ENCODE peak calls at places on chromosomes 1 and 21, in seven cellular contexts. One of them, this sample, is unnamed.
A peak's percentile ranks its signal among the peaks of the same experiment; 100 is the strongest.

GRCh38 chr1:14945132-14946010 is 208.2 kb upstream of the TMEM51 start:
- DNase-seq in HFF-Myc: peak; percentile 67
- DNase-seq in D341Med: no peak
- DNase-seq in chondrocyte: no peak
- DNase-seq in IMR-90: peak; percentile 90
- DNase-seq in ACHN: peak; percentile 29
- DNase-seq in fibroblast of the aortic adventitia: peak; percentile 92
- DNase-seq in this sample: no peak

GRCh38 chr1:3577711-3578432 is 33.4 kb downstream of the MEGF6 start:
- DNase-seq in D341Med: no peak
- DNase-seq in IMR-90: peak; percentile 18
- DNase-seq in fibroblast of the aortic adventitia: no peak
- DNase-seq in ACHN: no peak
- DNase-seq in HFF-Myc: no peak
- DNase-seq in chondrocyte: no peak
- DNase-seq in this sample: no peak

GRCh38 chr1:160544647-160545046 is 21.6 kb upstream of the SLAMF6 start:
- DNase-seq in fibroblast of the aortic adventitia: peak; percentile 5
- DNase-seq in ACHN: peak; percentile 43
- DNase-seq in D341Med: no peak
- DNase-seq in IMR-90: peak; percentile 10
- DNase-seq in chondrocyte: no peak
- DNase-seq in HFF-Myc: no peak
- DNase-seq in this sample: no peak

GRCh38 chr1:225911207-225912130 is 12.6 kb downstream of the PYCR2 start:
- DNase-seq in D341Med: peak; percentile 82
- DNase-seq in ACHN: no peak
- DNase-seq in HFF-Myc: no peak
- DNase-seq in IMR-90: peak; percentile 17
- DNase-seq in chondrocyte: peak; percentile 72
- DNase-seq in fibroblast of the aortic adventitia: peak; percentile 49
- DNase-seq in this sample: no peak

GRCh38 chr1:36884029-36884701 is 150.2 kb downstream of the GRIK3 start:
- DNase-seq in HFF-Myc: no peak
- DNase-seq in ACHN: no peak
- DNase-seq in IMR-90: no peak
- DNase-seq in chondrocyte: no peak
- DNase-seq in fibroblast of the aortic adventitia: no peak
- DNase-seq in D341Med: peak; percentile 5
- DNase-seq in this sample: no peak

GRCh38 chr1:246925997-246926626 is 5.6 kb downstream of the AHCTF1 start:
- DNase-seq in D341Med: no peak
- DNase-seq in HFF-Myc: no peak
- DNase-seq in chondrocyte: no peak
- DNase-seq in IMR-90: no peak
- DNase-seq in fibroblast of the aortic adventitia: no peak
- DNase-seq in ACHN: no peak
- DNase-seq in this sample: no peak

GRCh38 chr21:37219766-37220432 is 47.2 kb downstream of the VPS26C start:
- DNase-seq in ACHN: no peak
- DNase-seq in IMR-90: no peak
- DNase-seq in D341Med: no peak
- DNase-seq in HFF-Myc: no peak
- DNase-seq in fibroblast of the aortic adventitia: peak; percentile 6
- DNase-seq in chondrocyte: no peak
- DNase-seq in this sample: no peak

GRCh38 chr1:3712573-3713535 is 39.4 kb upstream of the CCDC27 start:
- DNase-seq in IMR-90: no peak
- DNase-seq in D341Med: no peak
- DNase-seq in fibroblast of the aortic adventitia: no peak
- DNase-seq in HFF-Myc: no peak
- DNase-seq in chondrocyte: no peak
- DNase-seq in ACHN: no peak
- DNase-seq in this sample: no peak

GRCh38 chr1:63323866-63324778 is 1.8 kb downstream of the FOXD3 start:
- DNase-seq in chondrocyte: no peak
- DNase-seq in IMR-90: no peak
- DNase-seq in fibroblast of the aortic adventitia: no peak
- DNase-seq in ACHN: no peak
- DNase-seq in D341Med: peak; percentile 73
- DNase-seq in HFF-Myc: no peak
- DNase-seq in this sample: no peak

GRCh38 chr1:80657048-80657653 is 1143.6 kb upstream of the ADGRL2 start:
- DNase-seq in fibroblast of the aortic adventitia: no peak
- DNase-seq in D341Med: no peak
- DNase-seq in HFF-Myc: no peak
- DNase-seq in ACHN: peak; percentile 15
- DNase-seq in chondrocyte: no peak
- DNase-seq in IMR-90: no peak
- DNase-seq in this sample: no peak

GRCh38 chr1:6459850-6460265 is 6.1 kb downstream of the TNFRSF25 start:
- DNase-seq in chondrocyte: peak; percentile 72
- DNase-seq in ACHN: no peak
- DNase-seq in HFF-Myc: no peak
- DNase-seq in D341Med: no peak
- DNase-seq in IMR-90: no peak
- DNase-seq in fibroblast of the aortic adventitia: no peak
- DNase-seq in this sample: no peak

GRCh38 chr1:158007180-158007579 is 13.7 kb downstream of the KIRREL1 start:
- DNase-seq in D341Med: no peak
- DNase-seq in fibroblast of the aortic adventitia: no peak
- DNase-seq in IMR-90: no peak
- DNase-seq in chondrocyte: no peak
- DNase-seq in HFF-Myc: no peak
- DNase-seq in ACHN: no peak
- DNase-seq in this sample: no peak

GRCh38 chr1:160636547-160636946 is 10.3 kb downstream of the SLAMF1 start:
- DNase-seq in fibroblast of the aortic adventitia: no peak
- DNase-seq in ACHN: no peak
- DNase-seq in D341Med: no peak
- DNase-seq in IMR-90: no peak
- DNase-seq in chondrocyte: no peak
- DNase-seq in HFF-Myc: no peak
- DNase-seq in this sample: no peak

GRCh38 chr21:46229133-46229922 is 754 bp upstream of the LSS start:
- DNase-seq in chondrocyte: no peak
- DNase-seq in fibroblast of the aortic adventitia: no peak
- DNase-seq in ACHN: peak; percentile 18
- DNase-seq in IMR-90: no peak
- DNase-seq in D341Med: peak; percentile 86
- DNase-seq in HFF-Myc: no peak
- DNase-seq in this sample: no peak

GRCh38 chr1:39926343-39926769 is 24.6 kb upstream of the MYCL start:
- DNase-seq in HFF-Myc: no peak
- DNase-seq in chondrocyte: no peak
- DNase-seq in D341Med: no peak
- DNase-seq in fibroblast of the aortic adventitia: peak; percentile 18
- DNase-seq in IMR-90: peak; percentile 40
- DNase-seq in ACHN: no peak
- DNase-seq in this sample: no peak

GRCh38 chr1:177286396-177286795 is 115.6 kb downstream of the BRINP2 start:
- DNase-seq in ACHN: no peak
- DNase-seq in IMR-90: peak; percentile 53
- DNase-seq in fibroblast of the aortic adventitia: peak; percentile 52
- DNase-seq in D341Med: no peak
- DNase-seq in HFF-Myc: no peak
- DNase-seq in chondrocyte: no peak
- DNase-seq in this sample: no peak

GRCh38 chr1:184296466-184297243 is 90.2 kb upstream of the C1orf21 start:
- DNase-seq in HFF-Myc: peak; percentile 88
- DNase-seq in D341Med: peak; percentile 72
- DNase-seq in chondrocyte: no peak
- DNase-seq in ACHN: no peak
- DNase-seq in fibroblast of the aortic adventitia: peak; percentile 100
- DNase-seq in IMR-90: peak; percentile 91
- DNase-seq in this sample: peak; percentile 35

GRCh38 chr1:157334041-157334440 is 195.8 kb upstream of the ETV3 start:
- DNase-seq in ACHN: no peak
- DNase-seq in HFF-Myc: no peak
- DNase-seq in IMR-90: no peak
- DNase-seq in chondrocyte: no peak
- DNase-seq in D341Med: no peak
- DNase-seq in fibroblast of the aortic adventitia: no peak
- DNase-seq in this sample: no peak

GRCh38 chr1:244196890-244197289 is 145.8 kb downstream of the ZBTB18 start:
- DNase-seq in chondrocyte: no peak
- DNase-seq in HFF-Myc: no peak
- DNase-seq in IMR-90: no peak
- DNase-seq in D341Med: no peak
- DNase-seq in ACHN: no peak
- DNase-seq in fibroblast of the aortic adventitia: no peak
- DNase-seq in this sample: no peak

GRCh38 chr1:219876798-219877209 is 51.6 kb downstream of the SLC30A10 start:
- DNase-seq in IMR-90: no peak
- DNase-seq in chondrocyte: no peak
- DNase-seq in D341Med: no peak
- DNase-seq in fibroblast of the aortic adventitia: peak; percentile 37
- DNase-seq in ACHN: no peak
- DNase-seq in HFF-Myc: no peak
- DNase-seq in this sample: no peak

GRCh38 chr1:66276229-66276628 is 257.7 kb upstream of the SGIP1 start:
- DNase-seq in HFF-Myc: no peak
- DNase-seq in IMR-90: no peak
- DNase-seq in ACHN: no peak
- DNase-seq in chondrocyte: no peak
- DNase-seq in D341Med: no peak
- DNase-seq in fibroblast of the aortic adventitia: no peak
- DNase-seq in this sample: no peak

This sample was measured in NCI-H524 treated with DMSO at 0.1 percent for 48 hours.